ENCODE peak calls at places on chromosomes 16 and 17, in seven cellular contexts. One of them, this sample, is unnamed.

GRCh38 chr16:12617401-12617819 is 186.3 kb downstream of the CPPED1 start:
- DNase-seq in ascending aorta: no peak
- DNase-seq in heart right ventricle: no peak
- DNase-seq in psoas muscle: no peak
- DNase-seq in left ventricle myocardium inferior: no peak
- DNase-seq in AG04450: no peak
- DNase-seq in sigmoid colon: no peak
- DNase-seq in this sample: no peak

GRCh38 chr17:80986046-80986445 is 5.6 kb upstream of the CHMP6 start:
- DNase-seq in ascending aorta: no peak
- DNase-seq in heart right ventricle: no peak
- DNase-seq in psoas muscle: no peak
- DNase-seq in left ventricle myocardium inferior: no peak
- DNase-seq in AG04450: no peak
- DNase-seq in sigmoid colon: no peak
- DNase-seq in this sample: no peak

GRCh38 chr17:37176683-37177082 is 199.1 kb upstream of the C17orf78 start:
- DNase-seq in ascending aorta: no peak
- DNase-seq in heart right ventricle: no peak
- DNase-seq in psoas muscle: no peak
- DNase-seq in left ventricle myocardium inferior: no peak
- DNase-seq in AG04450: no peak
- DNase-seq in sigmoid colon: no peak
- DNase-seq in this sample: no peak

GRCh38 chr16:71460246-71460645 is 1.8 kb downstream of the ZNF23 start:
- DNase-seq in ascending aorta: no peak
- DNase-seq in heart right ventricle: no peak
- DNase-seq in psoas muscle: no peak
- DNase-seq in left ventricle myocardium inferior: no peak
- DNase-seq in AG04450: peak; percentile 52
- DNase-seq in sigmoid colon: no peak
- DNase-seq in this sample: peak; percentile 83

GRCh38 chr17:46163316-46163715 is 29.9 kb downstream of the KANSL1 start:
- DNase-seq in ascending aorta: no peak
- DNase-seq in heart right ventricle: no peak
- DNase-seq in psoas muscle: no peak
- DNase-seq in left ventricle myocardium inferior: no peak
- DNase-seq in AG04450: no peak
- DNase-seq in sigmoid colon: no peak
- DNase-seq in this sample: no peak

GRCh38 chr16:12079411-12079965 is 103.0 kb downstream of the SNX29 start:
- DNase-seq in ascending aorta: no peak
- DNase-seq in heart right ventricle: no peak
- DNase-seq in psoas muscle: no peak
- DNase-seq in left ventricle myocardium inferior: no peak
- DNase-seq in AG04450: no peak
- DNase-seq in sigmoid colon: no peak
- DNase-seq in this sample: no peak

GRCh38 chr16:87836844-87837581 is 32.3 kb downstream of the SLC7A5 start:
- DNase-seq in ascending aorta: no peak
- DNase-seq in heart right ventricle: peak; percentile 64
- DNase-seq in psoas muscle: no peak
- DNase-seq in left ventricle myocardium inferior: peak; percentile 50
- DNase-seq in AG04450: no peak
- DNase-seq in sigmoid colon: no peak
- DNase-seq in this sample: no peak

GRCh38 chr16:14300631-14301149 is 229.6 kb downstream of the MRTFB start:
- DNase-seq in ascending aorta: no peak
- DNase-seq in heart right ventricle: peak; percentile 56
- DNase-seq in psoas muscle: peak; percentile 85
- DNase-seq in left ventricle myocardium inferior: peak; percentile 63
- DNase-seq in AG04450: no peak
- DNase-seq in sigmoid colon: peak; percentile 92
- DNase-seq in this sample: peak; percentile 68

GRCh38 chr16:6926341-6926740 is 406.3 kb upstream of the RBFOX1 start:
- DNase-seq in ascending aorta: no peak
- DNase-seq in heart right ventricle: no peak
- DNase-seq in psoas muscle: no peak
- DNase-seq in left ventricle myocardium inferior: no peak
- DNase-seq in AG04450: no peak
- DNase-seq in sigmoid colon: no peak
- DNase-seq in this sample: no peak

GRCh38 chr16:56675685-56676210 is 6.1 kb downstream of the MT1H start:
- DNase-seq in ascending aorta: no peak
- DNase-seq in heart right ventricle: no peak
- DNase-seq in psoas muscle: no peak
- DNase-seq in left ventricle myocardium inferior: no peak
- DNase-seq in AG04450: no peak
- DNase-seq in sigmoid colon: no peak
- DNase-seq in this sample: no peak

GRCh38 chr17:39606434-39607056 is 1.2 kb downstream of the NEUROD2 start:
- DNase-seq in ascending aorta: no peak
- DNase-seq in heart right ventricle: no peak
- DNase-seq in psoas muscle: no peak
- DNase-seq in left ventricle myocardium inferior: no peak
- DNase-seq in AG04450: no peak
- DNase-seq in sigmoid colon: no peak
- DNase-seq in this sample: no peak

GRCh38 chr16:979859-980594 is 1.5 kb upstream of the SOX8 start:
- DNase-seq in ascending aorta: no peak
- DNase-seq in heart right ventricle: no peak
- DNase-seq in psoas muscle: no peak
- DNase-seq in left ventricle myocardium inferior: no peak
- DNase-seq in AG04450: no peak
- DNase-seq in sigmoid colon: no peak
- DNase-seq in this sample: no peak

GRCh38 chr16:71360378-71360777 is 1.9 kb downstream of the CALB2 start:
- DNase-seq in ascending aorta: no peak
- DNase-seq in heart right ventricle: no peak
- DNase-seq in psoas muscle: no peak
- DNase-seq in left ventricle myocardium inferior: no peak
- DNase-seq in AG04450: peak; percentile 83
- DNase-seq in sigmoid colon: no peak
- DNase-seq in this sample: peak; percentile 85

GRCh38 chr16:48365601-48366164 is 19.5 kb downstream of the SIAH1 start:
- DNase-seq in ascending aorta: peak; percentile 64
- DNase-seq in heart right ventricle: peak; percentile 91
- DNase-seq in psoas muscle: peak; percentile 94
- DNase-seq in left ventricle myocardium inferior: peak; percentile 92
- DNase-seq in AG04450: no peak
- DNase-seq in sigmoid colon: peak; percentile 94
- DNase-seq in this sample: peak; percentile 46

GRCh38 chr16:69563605-69564580 is 1.9 kb upstream of the NFAT5 start:
- DNase-seq in ascending aorta: no peak
- DNase-seq in heart right ventricle: no peak
- DNase-seq in psoas muscle: no peak
- DNase-seq in left ventricle myocardium inferior: no peak
- DNase-seq in AG04450: no peak
- DNase-seq in sigmoid colon: no peak
- DNase-seq in this sample: no peak
- H3K4me3 ChIP-seq in ascending aorta: no peak overlapping the region
- H3K4me3 ChIP-seq in heart right ventricle: peak overlapping the region; percentile 75
- H3K4me3 ChIP-seq in psoas muscle: peak overlapping the region; percentile 93
- H3K4me3 ChIP-seq in left ventricle myocardium inferior: peak overlapping the region; percentile 98
- H3K4me3 ChIP-seq in AG04450: no peak overlapping the region
- H3K4me3 ChIP-seq in sigmoid colon: no peak overlapping the region
- H3K4me3 ChIP-seq in this sample: no peak overlapping the region

GRCh38 chr17:11990363-11990983 is 6.8 kb downstream of the ZNF18 start:
- DNase-seq in ascending aorta: no peak
- DNase-seq in heart right ventricle: no peak
- DNase-seq in psoas muscle: no peak
- DNase-seq in left ventricle myocardium inferior: no peak
- DNase-seq in AG04450: no peak
- DNase-seq in sigmoid colon: no peak
- DNase-seq in this sample: no peak

GRCh38 chr17:11991461-11991860 is 5.8 kb downstream of the ZNF18 start:
- DNase-seq in ascending aorta: no peak
- DNase-seq in heart right ventricle: no peak
- DNase-seq in psoas muscle: no peak
- DNase-seq in left ventricle myocardium inferior: no peak
- DNase-seq in AG04450: no peak
- DNase-seq in sigmoid colon: no peak
- DNase-seq in this sample: no peak

GRCh38 chr17:11981862-11982261 is 15.4 kb downstream of the ZNF18 start:
- DNase-seq in ascending aorta: no peak
- DNase-seq in heart right ventricle: no peak
- DNase-seq in psoas muscle: no peak
- DNase-seq in left ventricle myocardium inferior: no peak
- DNase-seq in AG04450: no peak
- DNase-seq in sigmoid colon: no peak
- DNase-seq in this sample: no peak

GRCh38 chr17:11986939-11987329 is 10.3 kb downstream of the ZNF18 start:
- DNase-seq in ascending aorta: no peak
- DNase-seq in heart right ventricle: no peak
- DNase-seq in psoas muscle: no peak
- DNase-seq in left ventricle myocardium inferior: no peak
- DNase-seq in AG04450: peak; percentile 13
- DNase-seq in sigmoid colon: no peak
- DNase-seq in this sample: no peak

GRCh38 chr17:11986179-11986938 is 10.9 kb downstream of the ZNF18 start:
- DNase-seq in ascending aorta: no peak
- DNase-seq in heart right ventricle: no peak
- DNase-seq in psoas muscle: no peak
- DNase-seq in left ventricle myocardium inferior: no peak
- DNase-seq in AG04450: no peak
- DNase-seq in sigmoid colon: no peak
- DNase-seq in this sample: no peak
- TF ChIP-seq CTCF in ascending aorta: no peak
- TF ChIP-seq CTCF in heart right ventricle: no peak
- TF ChIP-seq CTCF in psoas muscle: no peak
- TF ChIP-seq CTCF in left ventricle myocardium inferior: no peak
- TF ChIP-seq CTCF in AG04450: no peak
- TF ChIP-seq CTCF in sigmoid colon: no peak
- TF ChIP-seq CTCF in this sample: no peak

GRCh38 chr16:79310734-79311133 is 289.8 kb downstream of the MAF start:
- DNase-seq in ascending aorta: no peak
- DNase-seq in heart right ventricle: no peak
- DNase-seq in psoas muscle: no peak
- DNase-seq in left ventricle myocardium inferior: no peak
- DNase-seq in AG04450: no peak
- DNase-seq in sigmoid colon: no peak
- DNase-seq in this sample: no peak
- H3K4me3 ChIP-seq in ascending aorta: no peak overlapping the region
- H3K4me3 ChIP-seq in heart right ventricle: no peak overlapping the region
- H3K4me3 ChIP-seq in psoas muscle: no peak overlapping the region
- H3K4me3 ChIP-seq in left ventricle myocardium inferior: no peak overlapping the region
- H3K4me3 ChIP-seq in AG04450: no peak overlapping the region
- H3K4me3 ChIP-seq in sigmoid colon: no peak overlapping the region
- H3K4me3 ChIP-seq in this sample: no peak overlapping the region

DNA sequence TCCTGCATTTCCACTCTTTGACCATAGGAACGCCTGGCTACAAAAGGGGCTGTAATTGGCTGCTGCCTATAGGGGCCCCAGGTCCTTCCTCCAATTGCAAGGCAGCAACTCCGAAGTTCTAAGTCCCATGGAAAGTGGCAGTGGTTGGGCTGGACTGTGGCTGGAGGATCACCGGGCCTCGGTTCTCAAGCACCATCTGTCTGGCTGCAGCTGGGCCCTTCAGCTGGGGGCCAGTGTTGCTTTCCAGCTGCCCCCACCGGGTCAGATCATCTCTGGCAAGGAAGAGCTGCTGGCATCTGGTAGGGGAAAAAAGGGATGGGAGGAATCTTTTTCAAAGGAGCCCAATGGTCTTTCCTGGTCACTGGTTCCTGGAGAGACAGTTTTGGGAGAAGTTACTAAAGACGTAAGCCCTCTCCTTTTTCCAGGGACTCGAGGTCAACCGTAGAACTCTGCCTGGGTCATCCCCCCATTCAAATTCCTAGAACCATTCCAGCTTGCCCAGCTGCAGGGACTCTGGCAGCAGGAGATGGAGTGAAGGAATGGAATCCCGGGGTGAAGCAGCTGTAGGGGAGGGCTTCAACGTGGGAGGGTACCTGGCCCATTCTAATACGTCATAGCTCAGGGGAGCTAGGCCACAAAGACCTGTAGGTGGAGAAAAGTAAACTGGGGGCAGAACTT is 13.3 kb upstream of the MRPS23 start:
- DNase-seq in ascending aorta: no peak
- DNase-seq in heart right ventricle: no peak
- DNase-seq in psoas muscle: no peak
- DNase-seq in left ventricle myocardium inferior: no peak
- DNase-seq in AG04450: no peak
- DNase-seq in sigmoid colon: peak; percentile 67
- DNase-seq in this sample: no peak
- TF ChIP-seq CTCF in ascending aorta: no peak
- TF ChIP-seq CTCF in heart right ventricle: no peak
- TF ChIP-seq CTCF in psoas muscle: no peak
- TF ChIP-seq CTCF in left ventricle myocardium inferior: no peak
- TF ChIP-seq CTCF in AG04450: no peak
- TF ChIP-seq CTCF in sigmoid colon: no peak
- TF ChIP-seq CTCF in this sample: no peak

GRCh38 chr17:4512156-4513112 is 13.8 kb downstream of the SPNS2 start:
- DNase-seq in ascending aorta: no peak
- DNase-seq in heart right ventricle: no peak
- DNase-seq in psoas muscle: no peak
- DNase-seq in left ventricle myocardium inferior: no peak
- DNase-seq in AG04450: no peak
- DNase-seq in sigmoid colon: peak; percentile 46
- DNase-seq in this sample: no peak

GRCh38 chr17:4515501-4515900 is 16.8 kb downstream of the SPNS2 start:
- DNase-seq in ascending aorta: no peak
- DNase-seq in heart right ventricle: no peak
- DNase-seq in psoas muscle: no peak
- DNase-seq in left ventricle myocardium inferior: no peak
- DNase-seq in AG04450: no peak
- DNase-seq in sigmoid colon: peak; percentile 59
- DNase-seq in this sample: no peak

GRCh38 chr17:4514779-4515178 is 16.1 kb downstream of the SPNS2 start:
- DNase-seq in ascending aorta: no peak
- DNase-seq in heart right ventricle: no peak
- DNase-seq in psoas muscle: no peak
- DNase-seq in left ventricle myocardium inferior: no peak
- DNase-seq in AG04450: no peak
- DNase-seq in sigmoid colon: peak; percentile 63
- DNase-seq in this sample: no peak

GRCh38 chr17:4513113-4514032 is 14.7 kb downstream of the SPNS2 start:
- DNase-seq in ascending aorta: no peak
- DNase-seq in heart right ventricle: no peak
- DNase-seq in psoas muscle: no peak
- DNase-seq in left ventricle myocardium inferior: no peak
- DNase-seq in AG04450: no peak
- DNase-seq in sigmoid colon: peak; percentile 49
- DNase-seq in this sample: no peak

GRCh38 chr17:4514206-4514605 is 15.5 kb downstream of the SPNS2 start:
- DNase-seq in ascending aorta: no peak
- DNase-seq in heart right ventricle: no peak
- DNase-seq in psoas muscle: no peak
- DNase-seq in left ventricle myocardium inferior: no peak
- DNase-seq in AG04450: no peak
- DNase-seq in sigmoid colon: peak; percentile 41
- DNase-seq in this sample: no peak
- H3K4me3 ChIP-seq in ascending aorta: no peak overlapping the region
- H3K4me3 ChIP-seq in heart right ventricle: no peak overlapping the region
- H3K4me3 ChIP-seq in psoas muscle: no peak overlapping the region
- H3K4me3 ChIP-seq in left ventricle myocardium inferior: no peak overlapping the region
- H3K4me3 ChIP-seq in AG04450: no peak overlapping the region
- H3K4me3 ChIP-seq in sigmoid colon: no peak overlapping the region
- H3K4me3 ChIP-seq in this sample: no peak overlapping the region